ENCODE peak calls at places on chromosomes 3 and 15, in four cellular contexts. One of them, this sample, is unnamed.

GRCh38 chr3:120350431-120350941 is 1.3 kb upstream of the LRRC58 start:
- DNase-seq in ELF-1: no peak
- DNase-seq in NCI-H1436: no peak
- DNase-seq in HuH-7.5: peak
- DNase-seq in this sample: peak

GRCh38 chr3:38587548-38588131 is 61.8 kb downstream of the SCN5A start:
- DNase-seq in NCI-H1436: no peak
- DNase-seq in ELF-1: no peak
- DNase-seq in HuH-7.5: no peak
- DNase-seq in this sample: no peak

GRCh38 chr3:20480771-20481170 is 294.8 kb upstream of the SGO1 start:
- DNase-seq in NCI-H1436: no peak
- DNase-seq in HuH-7.5: no peak
- DNase-seq in ELF-1: no peak
- DNase-seq in this sample: no peak

GRCh38 chr3:177141899-177142651 is 55.2 kb downstream of the TBL1XR1 start:
- DNase-seq in HuH-7.5: no peak
- DNase-seq in NCI-H1436: no peak
- DNase-seq in ELF-1: peak
- DNase-seq in this sample: no peak

GRCh38 chr3:183582161-183582560 is 26.7 kb upstream of the KLHL6 start:
- DNase-seq in ELF-1: no peak
- DNase-seq in HuH-7.5: no peak
- DNase-seq in NCI-H1436: no peak
- DNase-seq in this sample: no peak

GRCh38 chr3:105516972-105517371 is 150.3 kb downstream of the ALCAM start:
- DNase-seq in NCI-H1436: no peak
- DNase-seq in ELF-1: no peak
- DNase-seq in HuH-7.5: no peak
- DNase-seq in this sample: no peak

GRCh38 chr3:128155614-128156360 is 2.5 kb downstream of the EEFSEC start:
- DNase-seq in HuH-7.5: no peak
- DNase-seq in ELF-1: no peak
- DNase-seq in NCI-H1436: no peak
- DNase-seq in this sample: no peak

GRCh38 chr3:21117397-21117796 is 633.6 kb downstream of the ZNF385D start:
- DNase-seq in HuH-7.5: no peak
- DNase-seq in ELF-1: no peak
- DNase-seq in NCI-H1436: no peak
- DNase-seq in this sample: no peak

GRCh38 chr3:46574881-46575576 is 8.9 kb upstream of the LRRC2 start:
- DNase-seq in ELF-1: peak
- DNase-seq in NCI-H1436: no peak
- DNase-seq in HuH-7.5: no peak
- DNase-seq in this sample: no peak

GRCh38 chr3:4614927-4615326 is 121.8 kb downstream of the ITPR1 start:
- DNase-seq in ELF-1: no peak
- DNase-seq in NCI-H1436: no peak
- DNase-seq in HuH-7.5: peak
- DNase-seq in this sample: no peak

GRCh38 chr15:89009080-89009479 is 79.2 kb upstream of the ABHD2 start:
- DNase-seq in NCI-H1436: no peak
- DNase-seq in HuH-7.5: no peak
- DNase-seq in ELF-1: no peak
- DNase-seq in this sample: no peak

GRCh38 chr3:127520993-127521392 is 69.5 kb downstream of the TPRA1 start:
- DNase-seq in NCI-H1436: no peak
- DNase-seq in HuH-7.5: no peak
- DNase-seq in ELF-1: no peak
- DNase-seq in this sample: no peak

GRCh38 chr3:185362850-185363661 is at the start of gene MAP3K13:
- DNase-seq in NCI-H1436: peak
- DNase-seq in HuH-7.5: peak
- DNase-seq in ELF-1: peak
- DNase-seq in this sample: peak

GRCh38 chr3:13619661-13620230 is 70.8 kb downstream of the FBLN2 start:
- DNase-seq in ELF-1: no peak
- DNase-seq in NCI-H1436: no peak
- DNase-seq in HuH-7.5: no peak
- DNase-seq in this sample: no peak

GRCh38 chr15:62360286-62360685 is 195.2 kb upstream of the C2CD4B start:
- DNase-seq in ELF-1: no peak
- DNase-seq in NCI-H1436: peak
- DNase-seq in HuH-7.5: no peak
- DNase-seq in this sample: peak

GRCh38 chr3:196219194-196219969 is 3.0 kb downstream of the SLC51A start:
- DNase-seq in HuH-7.5: no peak
- DNase-seq in NCI-H1436: peak
- DNase-seq in ELF-1: peak
- DNase-seq in this sample: peak

GRCh38 chr3:159861369-159861987 is 127.2 kb upstream of the IL12A start:
- DNase-seq in HuH-7.5: no peak
- DNase-seq in ELF-1: no peak
- DNase-seq in NCI-H1436: no peak
- DNase-seq in this sample: no peak

GRCh38 chr3:187678869-187679268 is 8.7 kb upstream of the SST start:
- DNase-seq in ELF-1: peak
- DNase-seq in NCI-H1436: peak
- DNase-seq in HuH-7.5: peak
- DNase-seq in this sample: peak

GRCh38 chr15:57740048-57740447 is 33.5 kb downstream of the POLR2M start:
- DNase-seq in HuH-7.5: no peak
- DNase-seq in NCI-H1436: no peak
- DNase-seq in ELF-1: no peak
- DNase-seq in this sample: no peak

GRCh38 chr3:64267774-64268604 is 42.7 kb upstream of the PRICKLE2 start:
- DNase-seq in HuH-7.5: no peak
- DNase-seq in NCI-H1436: no peak
- DNase-seq in ELF-1: peak
- DNase-seq in this sample: peak

GRCh38 chr3:129486057-129487035 is 42.1 kb upstream of the RHO start:
- DNase-seq in ELF-1: peak
- DNase-seq in HuH-7.5: no peak
- DNase-seq in NCI-H1436: no peak
- DNase-seq in this sample: no peak

GRCh38 chr15:66132251-66132816 is 121.2 kb downstream of the MEGF11 start:
- DNase-seq in ELF-1: no peak
- DNase-seq in HuH-7.5: no peak
- DNase-seq in NCI-H1436: no peak
- DNase-seq in this sample: no peak

GRCh38 chr3:24119321-24119751 is 174.2 kb downstream of the NR1D2 start:
- DNase-seq in HuH-7.5: no peak
- DNase-seq in NCI-H1436: no peak
- DNase-seq in ELF-1: no peak
- DNase-seq in this sample: no peak

GRCh38 chr3:150215616-150216015 is 192.5 kb upstream of the TSC22D2 start:
- DNase-seq in HuH-7.5: no peak
- DNase-seq in NCI-H1436: no peak
- DNase-seq in ELF-1: no peak
- DNase-seq in this sample: no peak

GRCh38 chr3:21290557-21290956 is 460.5 kb downstream of the ZNF385D start:
- DNase-seq in NCI-H1436: no peak
- DNase-seq in ELF-1: no peak
- DNase-seq in HuH-7.5: no peak
- DNase-seq in this sample: no peak

GRCh38 chr3:177154733-177155132 is 42.5 kb downstream of the TBL1XR1 start:
- DNase-seq in HuH-7.5: no peak
- DNase-seq in ELF-1: no peak
- DNase-seq in NCI-H1436: no peak
- DNase-seq in this sample: no peak

GRCh38 chr15:100703032-100703578 is 100.7 kb downstream of the ASB7 start:
- DNase-seq in HuH-7.5: no peak
- DNase-seq in NCI-H1436: no peak
- DNase-seq in ELF-1: no peak
- DNase-seq in this sample: no peak

GRCh38 chr15:68442041-68442440 is 10.1 kb upstream of the ITGA11 start:
- DNase-seq in ELF-1: no peak
- DNase-seq in NCI-H1436: no peak
- DNase-seq in HuH-7.5: no peak
- DNase-seq in this sample: no peak

GRCh38 chr3:16509721-16510619 is 3.5 kb downstream of the RFTN1 start:
- DNase-seq in NCI-H1436: no peak
- DNase-seq in ELF-1: no peak
- DNase-seq in HuH-7.5: no peak
- DNase-seq in this sample: no peak